ENCODE peak calls at places on chromosomes 7 and 10, in eight cellular contexts. R is A549, Z is SK-N-SH, C is WTC11, H is GM12878, K is IMR-90, P is K562, E is H1. N is an unnamed sample.

GRCh38 chr7:158648787-158649186 is 55.8 kb downstream of the NCAPG2 start:
- DNase-seq in R (no peak), Z (no peak), C (no peak), H (no peak), K (no peak), P (no peak), E (no peak), N (peak)

GRCh38 chr10:114042895-114043531 is 653 bp upstream of the ADRB1 start:
- DNase-seq in R (peak), Z (peak), C (peak), H (no peak), K (peak), P (no peak), E (no peak), N (no peak)

GRCh38 chr7:108246227-108246837 is 116.2 kb upstream of the LAMB4 start:
- DNase-seq in R (peak), Z (no peak), C (no peak), H (peak), K (peak), P (peak), E (peak), N (peak)

GRCh38 chr10:47380341-47381215 is 3.5 kb downstream of the ZNF488 start:
- DNase-seq in R (no peak), Z (peak), C (no peak), H (no peak), K (no peak), P (no peak), E (no peak), N (no peak)

GRCh38 chr7:83111391-83111790 is 51.3 kb downstream of the PCLO start:
- DNase-seq in R (no peak), Z (no peak), C (no peak), H (no peak), K (no peak), P (no peak), E (no peak), N (no peak)

GRCh38 chr10:86642499-86642898 is 11.8 kb upstream of the OPN4 start:
- DNase-seq in R (peak), Z (peak), C (no peak), H (no peak), K (peak), P (no peak), E (no peak), N (no peak)

GRCh38 chr10:110820321-110820814 is 51.4 kb upstream of the PDCD4 start:
- DNase-seq in R (no peak), Z (peak), C (no peak), H (no peak), K (no peak), P (no peak), E (no peak), N (no peak)

GRCh38 chr10:97319671-97320479 is 804 bp downstream of the FRAT1 start:
- DNase-seq in R (no peak), Z (peak), C (peak), H (no peak), K (no peak), P (no peak), E (peak), N (peak)

GRCh38 chr7:27191081-27191715 is 6.2 kb upstream of the HOXA11 start:
- DNase-seq in R (no peak), Z (no peak), C (no peak), H (no peak), K (no peak), P (no peak), E (no peak), N (no peak)

GRCh38 chr10:112991888-112992491 is 41.9 kb downstream of the TCF7L2 start:
- DNase-seq in R (no peak), Z (no peak), C (no peak), H (no peak), K (no peak), P (no peak), E (no peak), N (peak)

GRCh38 chr10:122657734-122658133 is 41.9 kb downstream of the C10orf120 start:
- DNase-seq in R (no peak), Z (no peak), C (no peak), H (no peak), K (no peak), P (no peak), E (no peak), N (no peak)

GRCh38 chr10:11162828-11163599 is 145.3 kb downstream of the CELF2 start:
- DNase-seq in R (no peak), Z (no peak), C (no peak), H (peak), K (no peak), P (peak), E (no peak), N (no peak)

GRCh38 chr10:130141878-130142277 is 5.7 kb downstream of the GLRX3 start:
- DNase-seq in R (no peak), Z (no peak), C (no peak), H (no peak), K (no peak), P (no peak), E (no peak), N (no peak)

GRCh38 chr10:122149138-122149606 is 121.9 kb upstream of the BTBD16 start:
- DNase-seq in R (no peak), Z (no peak), C (no peak), H (no peak), K (peak), P (no peak), E (no peak), N (no peak)

GRCh38 chr7:25303380-25304321 is 75.4 kb upstream of the NPVF start:
- DNase-seq in R (no peak), Z (no peak), C (peak), H (no peak), K (no peak), P (no peak), E (peak), N (no peak)

GRCh38 chr10:133325392-133325760 is 11.3 kb downstream of the CALY start:
- DNase-seq in R (no peak), Z (peak), C (no peak), H (no peak), K (no peak), P (no peak), E (no peak), N (no peak)
- TF ChIP-seq USF2 in R (no peak), Z (no peak), C (no peak), H (no peak), K (no peak), P (no peak), E (no peak), N (no peak)

DNA sequence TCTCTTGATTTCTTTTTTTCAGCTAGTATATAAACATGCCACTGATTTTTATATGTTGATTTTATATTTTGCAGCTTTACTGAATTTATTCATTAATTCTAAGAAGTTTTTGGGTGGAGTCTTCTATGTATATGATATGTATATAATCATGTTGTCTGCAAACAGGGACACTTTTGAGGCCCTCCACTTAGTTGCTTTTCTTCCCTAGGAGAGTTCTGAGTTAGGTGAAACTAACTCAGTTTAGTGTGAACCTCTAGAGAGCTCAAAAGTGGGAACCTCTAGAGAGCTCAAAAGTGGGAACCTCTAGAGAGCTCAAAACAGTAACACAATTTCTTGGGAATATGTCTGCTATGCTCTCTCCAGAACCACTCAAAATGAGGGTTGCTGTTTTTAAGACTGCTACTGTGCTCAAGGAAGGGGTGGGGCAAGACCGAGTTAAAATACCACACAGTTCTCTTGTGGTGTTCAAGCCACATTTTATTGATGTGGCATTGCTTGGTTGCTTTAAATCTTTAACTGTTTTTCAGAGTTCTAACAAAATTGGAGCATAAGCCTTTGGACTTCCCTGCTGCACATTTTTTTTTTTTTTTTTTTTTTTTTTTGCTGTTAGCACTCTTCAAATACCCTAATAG is 13.2 kb downstream of the CCDC7 start:
- DNase-seq in R (no peak), Z (no peak), C (no peak), H (no peak), K (no peak), P (no peak), E (no peak), N (no peak)
- TF ChIP-seq USF2 in R (no peak), Z (no peak), C (no peak), H (no peak), K (no peak), P (no peak), E (no peak), N (no peak)

DNA sequence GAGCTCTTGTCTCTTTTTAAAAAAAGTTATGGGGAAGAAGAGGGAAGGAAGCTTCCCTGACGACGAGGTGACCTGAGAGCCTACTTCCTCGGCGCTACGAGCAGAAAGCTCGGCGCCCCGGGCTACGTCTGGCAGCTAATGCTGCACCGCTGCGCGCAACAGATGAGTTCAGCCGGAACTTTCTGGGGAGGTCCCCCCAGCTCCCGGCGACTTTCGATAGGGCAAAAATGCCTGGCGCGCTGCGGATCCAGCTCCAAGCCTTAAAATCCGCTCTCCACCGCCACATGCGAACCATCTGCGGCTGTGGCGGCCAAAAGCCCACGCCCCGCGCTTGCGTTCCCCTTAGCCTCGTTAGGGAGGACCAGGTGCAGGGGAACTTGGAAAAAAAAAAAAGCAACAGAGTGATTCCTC is 620 bp downstream of the P4HA1 start:
- DNase-seq in R (peak), Z (peak), C (peak), H (no peak), K (peak), P (peak), E (peak), N (no peak)
- TF ChIP-seq USF2 in R (no peak), Z (no peak), C (no peak), H (no peak), K (no peak), P (no peak), E (no peak), N (no peak)

GRCh38 chr7:151389096-151389767 is 20.6 kb downstream of the WDR86 start:
- DNase-seq in R (no peak), Z (no peak), C (no peak), H (no peak), K (no peak), P (no peak), E (no peak), N (no peak)
- TF ChIP-seq USF2 in R (no peak), Z (no peak), C (no peak), H (no peak), K (no peak), P (no peak), E (no peak), N (no peak)

DNA sequence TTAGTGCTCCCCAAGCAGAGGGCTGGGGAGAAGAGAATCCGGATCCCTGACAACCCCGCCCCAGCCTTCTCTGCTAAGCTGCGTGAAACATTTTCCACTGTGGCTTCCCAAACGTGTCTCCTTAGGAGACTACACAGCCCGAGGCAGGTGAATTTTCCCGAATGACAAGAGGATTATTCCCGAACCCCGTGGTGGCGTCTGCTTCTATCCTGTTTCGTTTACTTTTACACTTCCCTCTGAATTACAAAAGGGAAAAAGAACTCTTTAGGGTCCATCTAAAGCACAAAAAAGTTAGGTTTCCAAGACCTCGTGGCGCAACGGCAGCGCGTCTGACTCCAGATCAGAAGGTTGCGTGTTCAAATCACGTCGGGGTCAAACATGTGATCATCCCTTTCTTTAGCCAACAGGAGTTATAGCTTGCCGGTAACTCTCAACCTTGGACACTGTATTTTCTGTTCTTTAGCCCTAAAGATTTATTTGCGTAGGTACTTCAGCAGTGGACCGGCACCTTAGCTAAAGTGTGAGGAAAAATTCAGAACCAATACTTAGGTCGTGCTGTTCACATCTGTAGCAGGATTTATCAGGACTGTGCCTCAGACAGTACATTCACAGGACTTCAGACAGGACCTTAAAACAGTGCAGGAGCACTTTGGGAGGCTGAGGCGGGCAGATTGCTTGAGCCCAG is 3.2 kb upstream of the ZNF789 start:
- DNase-seq in R (no peak), Z (no peak), C (peak), H (no peak), K (no peak), P (no peak), E (no peak), N (peak)
- TF ChIP-seq USF2 in R (no peak), Z (no peak), C (no peak), H (no peak), K (no peak), P (no peak), E (no peak), N (no peak)

GRCh38 chr7:16594061-16594460 is 51.5 kb downstream of the ANKMY2 start:
- DNase-seq in R (no peak), Z (no peak), C (no peak), H (no peak), K (peak), P (no peak), E (no peak), N (no peak)

GRCh38 chr7:16604054-16604453 is 41.5 kb downstream of the ANKMY2 start:
- DNase-seq in R (no peak), Z (no peak), C (no peak), H (no peak), K (no peak), P (no peak), E (no peak), N (peak)

GRCh38 chr7:16598015-16598414 is 47.5 kb downstream of the ANKMY2 start:
- DNase-seq in R (no peak), Z (no peak), C (no peak), H (no peak), K (no peak), P (no peak), E (no peak), N (no peak)

GRCh38 chr7:16603633-16604032 is 41.9 kb downstream of the ANKMY2 start:
- DNase-seq in R (no peak), Z (no peak), C (no peak), H (no peak), K (no peak), P (no peak), E (no peak), N (no peak)

DNA sequence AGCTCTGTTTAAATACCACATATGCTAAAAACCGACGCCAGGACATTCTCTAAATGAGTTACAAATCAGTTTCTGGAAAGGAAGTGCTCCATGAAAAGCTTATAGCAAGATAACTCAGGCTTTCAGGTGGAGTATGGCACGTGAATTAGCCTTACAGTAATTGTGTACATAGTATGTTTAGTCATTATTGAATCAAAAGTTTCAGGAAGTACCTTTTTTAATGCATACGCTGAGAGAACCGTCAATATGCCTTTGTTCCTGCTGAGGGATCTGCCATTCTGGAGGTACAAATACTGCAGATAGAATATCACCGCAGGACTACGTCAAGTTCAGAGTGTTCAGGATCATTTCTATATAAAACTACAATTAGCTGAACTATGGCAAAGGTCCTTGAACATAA is 45.7 kb downstream of the ANKMY2 start:
- DNase-seq in R (no peak), Z (no peak), C (no peak), H (no peak), K (no peak), P (no peak), E (no peak), N (no peak)
- TF ChIP-seq USF2 in R (no peak), Z (no peak), C (no peak), H (no peak), K (no peak), P (no peak), E (no peak), N (no peak)

DNA sequence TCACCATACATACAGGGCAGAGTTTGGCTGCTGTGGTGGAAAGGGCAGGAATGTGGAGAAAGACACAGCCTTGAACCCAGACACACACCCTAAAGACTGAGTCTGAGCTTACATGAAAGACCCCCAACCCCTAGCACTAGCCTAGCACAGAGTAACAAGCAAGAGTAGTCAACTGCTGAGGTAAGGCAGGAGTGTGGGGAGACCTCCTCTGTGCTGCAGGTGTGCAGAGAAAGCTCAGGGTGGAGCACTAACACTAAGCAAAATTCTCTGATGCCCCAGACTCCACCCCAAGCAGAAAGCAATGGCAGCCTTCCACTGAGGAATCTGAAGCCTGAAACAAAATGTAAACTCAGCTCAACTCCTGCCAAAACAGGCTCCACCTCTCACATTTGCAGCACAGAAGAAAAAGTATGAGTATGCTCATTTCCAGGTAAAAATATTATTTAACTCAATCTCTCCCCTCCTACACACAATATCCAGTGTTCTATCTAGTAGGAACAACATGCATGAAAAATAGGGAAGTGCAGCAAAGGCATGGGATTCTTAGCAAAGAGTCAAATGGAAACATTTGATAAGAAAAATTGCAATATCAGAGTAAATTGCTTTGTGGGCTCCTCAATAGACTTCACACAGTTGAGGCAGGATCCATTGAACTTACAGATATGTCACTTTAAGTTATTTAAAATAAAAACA is 151.1 kb downstream of the ANK3 start:
- DNase-seq in R (peak), Z (peak), C (peak), H (peak), K (peak), P (peak), E (peak), N (no peak)
- TF ChIP-seq USF2 in R (no peak), Z (no peak), C (no peak), H (no peak), K (no peak), P (no peak), E (no peak), N (no peak)